ENCODE peak calls at places on chromosomes 1 and 21, in six cellular contexts. J is DND-41, H is memory B cell, O is Daoy, V is activated T-helper 1 cell treated with Interleukin-2 at 50 U/mL for 16 hours, K is NCI-H1105 treated with DMSO at 0.1 percent for 48 hours. B is an unnamed sample.
A peak's percentile ranks its signal among the peaks of the same experiment; 100 is the strongest.

GRCh38 chr1:21318714-21319159 is 28.5 kb upstream of the ECE1 start:
- DNase-seq in K (no peak), V (no peak), J (no peak), O (peak; percentile 72), H (no peak), B (no peak)

GRCh38 chr1:22889213-22889827 is 83.3 kb downstream of the LACTBL1 start:
- DNase-seq in H (no peak), V (no peak), J (no peak), O (no peak), K (peak; percentile 42), B (no peak)

GRCh38 chr1:89041055-89041707 is 18.5 kb upstream of the GBP3 start:
- DNase-seq in H (no peak), O (peak; percentile 41), V (no peak), J (no peak), K (no peak), B (no peak)

GRCh38 chr1:58466618-58467241 is 79.8 kb downstream of the OMA1 start:
- DNase-seq in K (no peak), O (no peak), J (no peak), H (no peak), V (no peak), B (no peak)

GRCh38 chr1:92481598-92482403 is 4.9 kb downstream of the GFI1 start:
- DNase-seq in V (no peak), H (no peak), J (peak; percentile 43), K (no peak), O (no peak), B (no peak)

GRCh38 chr1:28737245-28738137 is 751 bp downstream of the YTHDF2 start:
- DNase-seq in K (peak; percentile 81), O (peak; percentile 58), V (peak; percentile 30), H (no peak), J (peak; percentile 57), B (peak; percentile 46)

GRCh38 chr1:43454270-43455011 is 710 bp upstream of the HYI start:
- DNase-seq in H (peak; percentile 45), J (peak; percentile 50), O (peak; percentile 79), V (peak; percentile 34), K (peak; percentile 98), B (peak; percentile 35)

GRCh38 chr1:32500387-32501209 is 35.7 kb downstream of the ZBTB8B start:
- DNase-seq in O (peak; percentile 83), V (no peak), H (peak; percentile 28), J (peak; percentile 21), K (peak; percentile 74), B (peak; percentile 43)

GRCh38 chr1:23574265-23574754 is 15.0 kb upstream of the ID3 start:
- DNase-seq in H (no peak), K (no peak), V (no peak), J (no peak), O (no peak), B (no peak)

GRCh38 chr21:15121097-15121654 is 56.4 kb upstream of the NRIP1 start:
- DNase-seq in H (no peak), V (no peak), J (no peak), K (no peak), O (no peak), B (no peak)

GRCh38 chr1:67711150-67711849 is 26.3 kb downstream of the GADD45A start:
- DNase-seq in O (no peak), K (no peak), J (no peak), H (no peak), V (no peak), B (no peak)

GRCh38 chr1:101219919-101220695 is 16.7 kb upstream of the S1PR1 start:
- DNase-seq in V (no peak), H (no peak), O (no peak), J (no peak), K (peak; percentile 21), B (no peak)

GRCh38 chr1:185393205-185393604 is 76.2 kb upstream of the IVNS1ABP start:
- DNase-seq in V (no peak), H (no peak), K (no peak), O (no peak), J (no peak), B (no peak)